ENCODE peak calls at places on chromosome 9, in nine cellular contexts. V is GM10248, K is fibroblast of lung, Z is spleen, A is OCI-LY7, F is PC-3, E is neural progenitor cell, X is IMR-90, G is GM13977. W is an unnamed sample.

GRCh38 chr9:16673171-16673570 is 197.3 kb downstream of the BNC2 start:
- DNase-seq in V (no peak), K (peak), Z (no peak), A (no peak), F (no peak), E (no peak), X (peak), G (no peak), W (no peak)

GRCh38 chr9:127200106-127200862 is 64.3 kb upstream of the GARNL3 start:
- DNase-seq in V (no peak), K (no peak), Z (no peak), A (no peak), F (no peak), E (no peak), X (no peak), G (no peak), W (no peak)

GRCh38 chr9:17063535-17064135 is 71.2 kb upstream of the CNTLN start:
- DNase-seq in V (peak), K (peak), Z (no peak), A (peak), F (peak), E (peak), X (peak), G (peak), W (no peak)

GRCh38 chr9:95157491-95158151 is 159.9 kb downstream of the FANCC start:
- DNase-seq in V (peak), K (peak), Z (no peak), A (no peak), F (peak), E (no peak), X (peak), G (peak), W (peak)

GRCh38 chr9:104386425-104387069 is 117.5 kb upstream of the OR13F1 start:
- DNase-seq in V (peak), K (peak), Z (no peak), A (peak), F (peak), E (peak), X (peak), G (peak), W (peak)

GRCh38 chr9:6827370-6827949 is 69.7 kb downstream of the KDM4C start:
- DNase-seq in V (peak), K (peak), Z (no peak), A (peak), F (peak), E (peak), X (peak), G (peak), W (peak)

GRCh38 chr9:93684161-93684765 is 107.9 kb downstream of the PHF2 start:
- DNase-seq in V (no peak), K (no peak), Z (peak), A (no peak), F (no peak), E (no peak), X (no peak), G (no peak), W (peak)

GRCh38 chr9:69932901-69933300 is 110.7 kb upstream of the MAMDC2 start:
- DNase-seq in V (no peak), K (no peak), Z (no peak), A (peak), F (peak), E (peak), X (no peak), G (no peak), W (no peak)

GRCh38 chr9:134957165-134957944 is 39.6 kb upstream of the FCN1 start:
- DNase-seq in V (no peak), K (no peak), Z (peak), A (no peak), F (no peak), E (peak), X (no peak), G (no peak), W (no peak)

GRCh38 chr9:123438321-123438720 is 82.3 kb downstream of the CRB2 start:
- DNase-seq in V (no peak), K (peak), Z (peak), A (no peak), F (no peak), E (peak), X (peak), G (no peak), W (no peak)

GRCh38 chr9:18208166-18209059 is 265.5 kb upstream of the ADAMTSL1 start:
- DNase-seq in V (no peak), K (peak), Z (no peak), A (peak), F (peak), E (peak), X (peak), G (no peak), W (no peak)

GRCh38 chr9:123396007-123396511 is 40.1 kb downstream of the CRB2 start:
- DNase-seq in V (no peak), K (no peak), Z (no peak), A (no peak), F (no peak), E (no peak), X (no peak), G (no peak), W (no peak)

GRCh38 chr9:87581513-87581912 is 83.8 kb downstream of the DAPK1 start:
- DNase-seq in V (no peak), K (peak), Z (no peak), A (no peak), F (no peak), E (no peak), X (no peak), G (no peak), W (no peak)

GRCh38 chr9:93066978-93067603 is 8.6 kb downstream of the SUSD3 start:
- DNase-seq in V (no peak), K (no peak), Z (no peak), A (no peak), F (no peak), E (no peak), X (no peak), G (no peak), W (no peak)

GRCh38 chr9:94929373-94929764 is 202.9 kb downstream of the AOPEP start:
- DNase-seq in V (no peak), K (peak), Z (no peak), A (no peak), F (peak), E (no peak), X (no peak), G (no peak), W (no peak)

GRCh38 chr9:26181836-26182235 is 503.6 kb upstream of the TUSC1 start:
- DNase-seq in V (no peak), K (no peak), Z (no peak), A (no peak), F (peak), E (no peak), X (no peak), G (no peak), W (no peak)

GRCh38 chr9:318646-319045 is 104.0 kb downstream of the DOCK8 start:
- DNase-seq in V (no peak), K (no peak), Z (no peak), A (no peak), F (no peak), E (no peak), X (no peak), G (no peak), W (no peak)

GRCh38 chr9:23824241-23825142 is 1.5 kb downstream of the ELAVL2 start:
- DNase-seq in V (no peak), K (peak), Z (no peak), A (no peak), F (peak), E (peak), X (no peak), G (no peak), W (peak)

GRCh38 chr9:127013597-127013996 is 99.0 kb downstream of the RALGPS1 start:
- DNase-seq in V (no peak), K (no peak), Z (no peak), A (no peak), F (peak), E (no peak), X (no peak), G (no peak), W (no peak)

GRCh38 chr9:101791938-101792337 is 53.5 kb upstream of the GRIN3A start:
- DNase-seq in V (no peak), K (peak), Z (no peak), A (peak), F (peak), E (peak), X (no peak), G (no peak), W (no peak)

DNA sequence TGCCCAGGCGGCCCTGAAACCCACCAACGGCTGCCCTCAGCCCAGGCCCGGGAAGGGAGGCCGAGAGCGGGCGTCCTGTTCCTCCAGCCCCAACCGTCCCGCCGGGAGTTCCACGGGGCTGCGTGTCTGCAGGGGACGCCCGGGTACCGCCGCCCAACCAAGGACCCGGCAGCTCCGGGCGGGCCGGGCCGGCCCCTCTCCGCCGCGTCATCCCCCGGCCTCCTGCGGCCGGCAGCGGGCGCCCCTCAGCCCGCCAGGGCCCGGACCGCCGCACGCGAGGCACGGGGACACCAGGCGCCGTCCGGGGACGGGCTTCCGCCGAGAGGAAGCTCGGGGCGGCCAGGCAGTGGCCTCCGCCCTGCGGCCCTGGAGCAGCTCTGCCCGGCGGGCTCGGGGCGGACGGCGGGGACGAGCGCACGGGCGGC is 432 bp downstream of the FBXW5 start:
- DNase-seq in V (peak), K (peak), Z (no peak), A (no peak), F (peak), E (no peak), X (peak), G (peak), W (peak)
- TF ChIP-seq CTCF in V (peak), K (no peak), Z (no peak), A (peak), F (no peak), E (no peak), X (peak), G (peak), W (peak)

GRCh38 chr9:129840024-129840423 is 4.8 kb downstream of the USP20 start:
- DNase-seq in V (no peak), K (no peak), Z (no peak), A (peak), F (no peak), E (no peak), X (no peak), G (no peak), W (no peak)

GRCh38 chr9:129839324-129840023 is 4.2 kb downstream of the USP20 start:
- DNase-seq in V (no peak), K (no peak), Z (no peak), A (no peak), F (no peak), E (no peak), X (no peak), G (no peak), W (no peak)

GRCh38 chr9:129836342-129837007 is 1.2 kb downstream of the USP20 start:
- DNase-seq in V (no peak), K (no peak), Z (peak), A (peak), F (no peak), E (peak), X (no peak), G (peak), W (no peak)

GRCh38 chr9:129841071-129841470 is 5.8 kb downstream of the USP20 start:
- DNase-seq in V (no peak), K (no peak), Z (no peak), A (no peak), F (no peak), E (no peak), X (no peak), G (no peak), W (no peak)

DNA sequence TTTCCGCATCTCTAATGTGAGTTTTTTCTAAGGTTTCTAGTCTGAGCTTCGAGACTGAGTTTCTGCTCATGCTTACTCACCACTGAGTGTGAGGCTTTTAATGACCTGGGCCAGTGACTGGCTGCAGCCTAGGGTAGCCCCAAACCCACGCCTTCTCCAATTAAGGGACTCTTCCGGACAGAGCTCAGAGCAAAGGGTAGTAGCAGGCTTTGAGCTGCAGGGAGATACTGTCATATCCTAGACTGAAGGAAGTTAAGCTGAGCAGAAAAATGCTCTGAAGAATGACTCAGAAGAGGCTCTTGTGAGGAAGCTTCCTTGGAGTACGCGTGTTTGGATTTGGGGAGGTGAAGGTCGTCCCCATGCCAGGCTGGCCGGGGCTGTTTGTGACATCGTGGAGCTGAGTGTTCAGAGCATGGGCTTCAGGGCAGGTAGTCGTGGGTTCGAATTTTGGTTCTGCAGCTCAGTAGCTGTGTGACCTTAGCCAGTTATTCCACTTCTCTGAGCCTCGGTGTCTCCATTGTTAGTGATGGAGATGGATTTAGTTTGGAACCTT is 3.5 kb downstream of the USP20 start:
- DNase-seq in V (no peak), K (peak), Z (no peak), A (no peak), F (peak), E (no peak), X (peak), G (no peak), W (no peak)
- TF ChIP-seq CTCF in V (no peak), K (no peak), Z (no peak), A (no peak), F (no peak), E (no peak), X (no peak), G (no peak), W (no peak)

DNA sequence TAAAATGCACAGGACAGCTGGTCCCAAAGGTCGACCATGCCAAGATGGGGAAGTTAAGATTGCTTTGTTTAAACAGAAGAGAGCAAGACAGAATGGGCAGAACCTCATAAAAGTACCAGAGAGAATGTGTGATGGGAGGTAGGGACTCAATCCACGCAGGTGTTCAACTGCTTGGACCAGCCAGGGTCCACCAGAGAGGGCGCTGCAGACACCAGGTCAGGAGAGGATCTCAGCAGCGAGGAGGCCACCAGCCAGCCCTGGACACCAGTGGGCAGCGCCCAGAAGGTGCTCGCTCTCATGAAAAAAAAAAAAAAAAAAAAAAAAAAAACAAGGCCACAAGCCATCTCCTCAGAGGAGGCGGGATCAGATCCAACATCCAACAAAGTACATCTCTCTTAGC is 81.8 kb downstream of the SHC3 start:
- DNase-seq in V (no peak), K (no peak), Z (no peak), A (no peak), F (no peak), E (no peak), X (no peak), G (no peak), W (no peak)
- TF ChIP-seq CTCF in V (no peak), K (no peak), Z (no peak), A (peak), F (peak), E (peak), X (no peak), G (no peak), W (no peak)

GRCh38 chr9:77455312-77455927 is 192.7 kb downstream of the GNA14 start:
- DNase-seq in V (no peak), K (no peak), Z (no peak), A (peak), F (peak), E (no peak), X (no peak), G (peak), W (no peak)

GRCh38 chr9:77454668-77455067 is 193.5 kb downstream of the GNA14 start:
- DNase-seq in V (no peak), K (peak), Z (no peak), A (no peak), F (peak), E (no peak), X (peak), G (no peak), W (no peak)

GRCh38 chr9:77456829-77457437 is 191.2 kb downstream of the GNA14 start:
- DNase-seq in V (peak), K (peak), Z (peak), A (peak), F (peak), E (peak), X (peak), G (peak), W (peak)

GRCh38 chr9:77460938-77461337 is 187.2 kb downstream of the GNA14 start:
- DNase-seq in V (no peak), K (no peak), Z (no peak), A (no peak), F (no peak), E (no peak), X (no peak), G (no peak), W (no peak)

DNA sequence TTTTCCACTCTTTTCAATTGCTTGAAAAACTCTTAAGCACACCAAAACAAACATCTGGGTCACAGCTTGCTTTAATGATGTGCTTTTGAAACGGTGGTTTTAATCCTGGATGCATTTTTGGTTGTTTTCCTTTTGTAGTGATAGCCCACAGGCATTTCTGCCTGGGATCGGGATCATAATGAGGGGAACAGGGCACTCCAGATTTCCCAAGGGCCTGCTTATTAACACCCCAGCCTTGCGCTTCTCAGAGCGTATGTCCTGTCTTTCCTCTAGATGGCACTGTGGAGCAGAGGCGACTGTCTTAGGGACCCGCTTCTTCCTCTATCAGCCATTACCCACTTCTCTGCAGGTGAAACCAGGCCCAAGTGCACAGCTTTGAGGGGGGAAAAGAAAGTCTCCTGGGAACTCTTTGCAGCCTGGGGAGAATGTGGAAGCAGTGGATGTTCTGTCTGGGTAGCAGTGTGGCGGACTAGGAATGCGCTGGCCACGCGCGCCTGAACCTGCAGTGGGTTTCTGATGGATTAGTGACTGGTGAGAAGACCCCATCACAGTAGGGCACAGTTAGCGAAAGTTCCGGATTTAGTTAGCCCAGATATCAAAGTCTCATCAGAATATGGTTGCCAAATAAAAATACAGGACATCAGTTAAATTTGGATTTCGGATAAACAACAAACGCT is 190.1 kb downstream of the GNA14 start:
- DNase-seq in V (peak), K (peak), Z (peak), A (peak), F (peak), E (peak), X (peak), G (peak), W (peak)
- TF ChIP-seq CTCF in V (peak), K (peak), Z (peak), A (peak), F (peak), E (peak), X (peak), G (peak), W (peak)

DNA sequence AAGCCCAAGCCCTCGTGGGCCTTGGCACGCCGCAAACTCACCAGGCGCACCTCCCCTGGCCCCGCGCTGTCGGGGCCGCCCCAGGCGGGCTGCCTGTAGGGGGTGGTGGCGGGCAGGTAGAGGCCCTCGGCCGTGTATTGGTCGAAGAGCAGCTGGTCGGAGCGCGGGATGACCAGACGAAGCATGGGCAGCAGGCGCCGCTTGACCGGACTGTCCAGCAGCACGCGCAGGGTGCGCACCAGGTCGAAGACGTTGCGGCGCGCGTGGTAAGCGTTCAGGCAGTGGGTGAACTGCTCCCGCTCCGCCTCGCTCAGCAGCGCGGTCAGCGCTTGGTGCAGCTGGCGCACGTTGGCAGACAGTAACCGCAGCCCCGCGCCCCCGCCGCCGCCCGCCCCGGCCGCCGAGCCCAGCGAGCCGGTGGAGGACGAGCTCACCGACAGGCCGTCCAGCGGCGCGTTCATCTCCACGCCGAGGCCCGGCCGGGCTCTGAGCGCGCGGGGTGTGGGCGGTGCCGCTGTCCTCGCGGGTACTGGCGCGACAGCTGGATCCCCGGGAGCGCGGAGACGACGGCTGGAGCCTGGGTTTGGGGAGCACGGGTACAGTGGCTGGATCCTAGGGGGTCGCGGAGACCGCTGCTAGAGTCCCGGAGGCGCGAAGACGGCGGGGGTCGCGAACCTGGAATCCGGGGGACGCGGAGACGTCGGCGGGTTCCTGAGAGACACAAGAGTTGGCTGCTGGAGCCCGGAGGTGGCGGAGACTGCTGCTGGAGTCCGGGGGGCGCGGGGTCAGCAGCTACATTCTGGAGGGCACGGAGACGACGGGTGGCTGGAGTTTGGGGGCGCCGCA is 709 bp downstream of the WHRN start:
- DNase-seq in V (peak), K (peak), Z (peak), A (no peak), F (peak), E (peak), X (peak), G (peak), W (peak)
- TF ChIP-seq CTCF in V (peak), K (no peak), Z (peak), A (no peak), F (peak), E (peak), X (peak), G (peak), W (no peak)

GRCh38 chr9:122379340-122379739 is 8.5 kb downstream of the PTGS1 start:
- DNase-seq in V (no peak), K (no peak), Z (no peak), A (peak), F (no peak), E (no peak), X (no peak), G (no peak), W (no peak)
- TF ChIP-seq CTCF in V (peak), K (peak), Z (no peak), A (peak), F (peak), E (peak), X (peak), G (peak), W (no peak)

GRCh38 chr9:96176901-96177718 is 124.9 kb downstream of the HSD17B3 start:
- DNase-seq in V (no peak), K (no peak), Z (no peak), A (no peak), F (no peak), E (peak), X (no peak), G (no peak), W (no peak)
- TF ChIP-seq CTCF in V (no peak), K (no peak), Z (no peak), A (no peak), F (no peak), E (no peak), X (no peak), G (no peak), W (no peak)

W was measured in GM13976.